ENCODE peak calls at places on chromosomes 2 and 18, in nine cellular contexts. I is RWPE2, L is fibroblast of the aortic adventitia, P is uterus, V is GM19239, Q is AG04449, U is DMS79 treated with DMSO at 0.1 percent for 48 hours, Z is trophoblast cell, O is COR-L47. B is an unnamed sample.

GRCh38 chr2:1605659-1606400 is 138.5 kb downstream of the PXDN start:
- DNase-seq in I (no peak), L (peak; percentile 18), P (no peak), V (no peak), Q (no peak), U (no peak), Z (peak; percentile 75), O (no peak), B (no peak)

GRCh38 chr2:54629914-54630609 is 93.4 kb upstream of the EML6 start:
- DNase-seq in I (no peak), L (peak; percentile 68), P (no peak), V (no peak), Q (no peak), U (no peak), Z (peak; percentile 96), O (no peak), B (peak; percentile 68)

GRCh38 chr2:141598982-141599381 is 531.8 kb downstream of the LRP1B start:
- DNase-seq in I (no peak), L (no peak), P (no peak), V (no peak), Q (no peak), U (no peak), Z (no peak), O (no peak), B (no peak)

GRCh38 chr2:197191177-197191947 is 119.2 kb downstream of the ANKRD44 start:
- DNase-seq in I (no peak), L (peak; percentile 61), P (no peak), V (no peak), Q (no peak), U (peak; percentile 74), Z (no peak), O (peak; percentile 40), B (peak; percentile 80)

GRCh38 chr2:133264951-133265949 is 303.0 kb downstream of the NCKAP5 start:
- DNase-seq in I (peak; percentile 44), L (peak; percentile 39), P (no peak), V (no peak), Q (no peak), U (peak; percentile 61), Z (no peak), O (no peak), B (no peak)

GRCh38 chr2:196955036-196955435 is 28.5 kb upstream of the PGAP1 start:
- DNase-seq in I (no peak), L (no peak), P (no peak), V (no peak), Q (no peak), U (no peak), Z (no peak), O (no peak), B (no peak)

GRCh38 chr18:13387856-13388548 is 169.4 kb downstream of the LDLRAD4 start:
- DNase-seq in I (no peak), L (peak; percentile 45), P (no peak), V (no peak), Q (peak; percentile 19), U (no peak), Z (no peak), O (no peak), B (no peak)

GRCh38 chr2:146764301-146764700 is 1080.5 kb upstream of the ACVR2A start:
- DNase-seq in I (no peak), L (no peak), P (no peak), V (no peak), Q (no peak), U (no peak), Z (peak; percentile 17), O (no peak), B (no peak)

B was measured in NAMALWA.